ENCODE peak calls at places on chromosomes 2 and 18, in five cellular contexts. Y is suprapubic skin, W is transverse colon, Q is SK-N-SH, E is A549. U is an unnamed sample.

GRCh38 chr2:215723011-215723410 is 287.1 kb upstream of the FN1 start:
- DNase-seq in Y (no peak), Q (no peak), E (no peak), W (no peak), U (no peak)

GRCh38 chr2:172086349-172087190 is 1.3 kb downstream of the DLX1 start:
- DNase-seq in W (peak; percentile 44), Q (peak; percentile 52), E (no peak), Y (no peak), U (no peak)

GRCh38 chr2:197846789-197847188 is 42.4 kb downstream of the PLCL1 start:
- DNase-seq in Q (no peak), W (no peak), Y (no peak), E (no peak), U (no peak)

GRCh38 chr18:54280206-54280550 is 10.9 kb downstream of the POLI start:
- DNase-seq in E (no peak), Y (no peak), Q (no peak), W (no peak), U (no peak)

GRCh38 chr18:31291688-31292087 is 26.3 kb upstream of the DSG1 start:
- DNase-seq in Y (no peak), Q (no peak), E (no peak), W (no peak), U (no peak)

GRCh38 chr18:35464731-35465728 is 32.7 kb downstream of the INO80C start:
- DNase-seq in Q (no peak), W (no peak), E (no peak), Y (no peak), U (no peak)

GRCh38 chr2:197208841-197209240 is 101.7 kb downstream of the ANKRD44 start:
- DNase-seq in Q (no peak), E (no peak), W (no peak), Y (no peak), U (no peak)

GRCh38 chr2:232787806-232788205 is 11.4 kb upstream of the KCNJ13 start:
- DNase-seq in Y (no peak), W (no peak), E (no peak), Q (no peak), U (no peak)

GRCh38 chr2:219495531-219496122 is 3.1 kb upstream of the GMPPA start:
- DNase-seq in Y (no peak), Q (peak; percentile 88), E (peak; percentile 78), W (peak; percentile 62), U (peak; percentile 84)

GRCh38 chr2:85712849-85713612 is 18.9 kb downstream of the GNLY start:
- DNase-seq in Y (no peak), E (peak; percentile 54), W (peak; percentile 54), Q (no peak), U (no peak)

GRCh38 chr2:172613035-172613434 is 57.1 kb downstream of the PDK1 start:
- DNase-seq in Y (no peak), E (no peak), W (no peak), Q (peak; percentile 32), U (no peak)

GRCh38 chr2:205614965-205615364 is 67.3 kb upstream of the NRP2 start:
- DNase-seq in Y (no peak), W (no peak), Q (no peak), E (no peak), U (no peak)

GRCh38 chr2:219744698-219745097 is 117.3 kb downstream of the SLC4A3 start:
- DNase-seq in Y (no peak), E (no peak), Q (no peak), W (no peak), U (no peak)

GRCh38 chr2:88671786-88672427 is 19.6 kb upstream of the RPIA start:
- DNase-seq in E (peak; percentile 64), W (no peak), Q (peak; percentile 52), Y (no peak), U (no peak)

GRCh38 chr2:178279142-178279541 is 84.8 kb downstream of the OSBPL6 start:
- DNase-seq in Q (no peak), E (peak; percentile 20), Y (no peak), W (no peak), U (no peak)

GRCh38 chr18:13608791-13609552 is 117.4 kb downstream of the FAM210A start:
- DNase-seq in Q (no peak), W (no peak), Y (no peak), E (no peak), U (no peak)

GRCh38 chr18:48274301-48274700 is 134.9 kb downstream of the ZBTB7C start:
- DNase-seq in E (no peak), Y (no peak), W (no peak), Q (no peak), U (no peak)

GRCh38 chr2:74708883-74709282 is 54.8 kb downstream of the SEMA4F start:
- DNase-seq in Y (no peak), W (no peak), Q (no peak), E (no peak), U (no peak)

GRCh38 chr18:27966872-27967271 is 210.1 kb downstream of the CDH2 start:
- DNase-seq in Y (no peak), W (no peak), E (no peak), Q (no peak), U (no peak)

GRCh38 chr2:3125761-3126130 is 251.9 kb downstream of the EIPR1 start:
- DNase-seq in E (no peak), W (no peak), Y (peak; percentile 58), Q (no peak), U (peak; percentile 58)

GRCh38 chr2:71568103-71568502 is 114.7 kb downstream of the DYSF start:
- DNase-seq in E (no peak), Q (no peak), W (no peak), Y (no peak), U (no peak)

GRCh38 chr18:78822886-78823285 is 156.7 kb upstream of the SALL3 start:
- DNase-seq in Q (no peak), E (no peak), W (no peak), Y (no peak), U (no peak)

GRCh38 chr2:43937269-43937820 is 58.4 kb downstream of the LRPPRC start:
- DNase-seq in E (no peak), Q (no peak), Y (no peak), W (no peak), U (no peak)

GRCh38 chr2:56008661-56009411 is 85.3 kb upstream of the EFEMP1 start:
- DNase-seq in Q (peak; percentile 58), W (peak; percentile 18), E (peak; percentile 48), Y (no peak), U (peak; percentile 86)

GRCh38 chr18:8898990-8899389 is 193.6 kb downstream of the MTCL1 start:
- DNase-seq in W (no peak), E (no peak), Q (no peak), Y (no peak), U (no peak)

GRCh38 chr2:57080035-57080434 is 896.2 kb downstream of the CCDC85A start:
- DNase-seq in W (no peak), Y (no peak), E (peak; percentile 17), Q (no peak), U (no peak)

GRCh38 chr2:8644605-8645175 is 37.2 kb upstream of the ID2 start:
- DNase-seq in Q (no peak), E (peak; percentile 50), Y (no peak), W (no peak), U (peak; percentile 60)

GRCh38 chr2:212282596-212283330 is 255.8 kb downstream of the ERBB4 start:
- DNase-seq in E (no peak), Y (no peak), W (no peak), Q (no peak), U (no peak)

GRCh38 chr2:201715459-201715858 is 17.0 kb upstream of the MPP4 start:
- DNase-seq in E (no peak), Q (no peak), Y (no peak), W (peak; percentile 65), U (no peak)

GRCh38 chr2:113894156-113894743 is 4.4 kb downstream of the ACTR3 start:
- DNase-seq in W (no peak), Q (no peak), E (peak; percentile 78), Y (no peak), U (no peak)
- H3K4me1 ChIP-seq in W (peaks cover 79% of the 10 kb centered on the region), Q (peaks cover 26% of the 10 kb centered on the region), E (peaks cover 72% of the 10 kb centered on the region), Y (peaks cover 81% of the 10 kb centered on the region), U (peaks cover 76% of the 10 kb centered on the region)

DNA sequence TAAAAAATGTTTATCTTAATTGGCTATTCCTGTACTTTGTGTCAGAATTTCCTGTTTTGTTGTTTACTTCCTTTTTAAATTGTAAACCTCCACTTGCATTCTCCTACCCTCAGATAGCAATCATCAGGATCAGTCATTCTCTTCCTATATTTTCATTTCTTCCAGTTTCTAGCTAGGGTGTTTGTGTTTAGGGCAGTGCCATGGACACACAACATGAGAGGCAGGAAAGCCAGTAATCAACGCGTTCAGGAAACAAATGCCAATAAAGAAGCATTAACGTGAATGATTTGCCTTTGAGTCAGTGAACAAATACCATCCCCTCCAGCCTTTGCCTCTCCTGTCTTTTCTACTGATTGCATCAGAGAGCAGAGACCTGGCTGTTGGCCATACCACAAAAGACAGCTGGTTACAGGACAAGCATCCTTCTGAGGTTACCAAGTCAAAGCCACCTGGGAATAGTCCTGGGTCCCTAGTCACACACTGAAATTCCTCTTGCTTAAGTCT is 56.7 kb upstream of the FHL2 start:
- DNase-seq in W (peak; percentile 75), Q (peak; percentile 19), E (peak; percentile 92), Y (no peak), U (no peak)
- TF ChIP-seq EP300 in W (no peak), Q (peak; percentile 34), E (peak; percentile 80), Y (no peak), U (no peak)

DNA sequence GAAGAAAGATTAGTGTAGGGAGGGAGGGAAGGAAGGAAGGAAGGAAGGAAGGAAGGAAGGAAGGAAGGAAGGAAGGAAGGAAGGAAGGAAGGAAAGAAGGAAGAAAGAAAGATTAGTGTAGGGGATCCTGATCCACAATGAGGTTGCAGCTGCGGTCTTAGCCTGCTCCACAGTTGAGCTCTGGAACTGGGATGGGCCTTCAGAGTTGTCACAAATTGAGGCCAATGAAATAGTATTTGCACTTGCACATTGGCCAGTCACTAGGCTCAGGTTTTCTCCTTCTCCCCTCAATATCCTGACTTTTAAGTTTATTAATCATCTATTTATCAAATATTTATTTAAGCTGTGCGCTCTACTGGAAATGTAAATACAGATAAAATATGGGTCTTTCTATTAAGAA is 34.3 kb downstream of the DOK6 start:
- DNase-seq in E (no peak), Y (no peak), Q (no peak), W (no peak), U (no peak)
- TF ChIP-seq CTCF in E (no peak), Y (no peak), Q (no peak), W (no peak), U (no peak)

GRCh38 chr2:160406591-160407392 is 86.8 kb downstream of the RBMS1 start:
- DNase-seq in W (peak; percentile 58), E (peak; percentile 88), Y (no peak), Q (peak; percentile 76), U (peak; percentile 80)
- H3K4me1 ChIP-seq in W (peaks cover 17% of the 10 kb centered on the region), E (peaks cover 63% of the 10 kb centered on the region), Y (peaks cover 71% of the 10 kb centered on the region), Q (peaks cover 17% of the 10 kb centered on the region), U (no peaks in the 10 kb centered on the region)

DNA sequence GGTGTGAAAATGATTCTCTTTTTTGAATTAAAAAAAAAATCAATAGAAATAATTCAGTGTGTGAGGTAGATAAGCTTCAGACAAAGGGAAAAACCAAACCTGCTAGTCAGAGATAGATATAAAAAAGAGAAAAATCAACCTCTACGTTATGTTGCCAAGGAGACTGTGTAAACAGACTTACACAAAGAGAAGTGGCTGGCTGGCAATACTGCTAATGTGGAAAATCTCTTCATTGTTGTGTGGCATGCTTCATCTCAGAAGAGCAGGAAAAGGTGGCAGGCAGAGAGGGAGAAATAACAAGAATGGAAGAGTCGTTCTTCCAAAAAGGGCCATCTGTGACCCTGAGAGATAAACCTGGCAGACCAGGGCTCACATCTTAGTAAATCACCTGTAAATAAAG is 200.7 kb downstream of the SLC8A1 start:
- DNase-seq in E (peak; percentile 17), Y (no peak), Q (no peak), W (no peak), U (no peak)
- TF ChIP-seq EP300 in E (no peak), Y (no peak), Q (no peak), W (no peak), U (no peak)